ENCODE peak calls at places on chromosomes 6 and 20, in six cellular contexts. One of them, this sample, is unnamed. For H3K36me3, the result is how much of the 10 kb centered on the place peaks cover.

GRCh38 chr20:1112908-1113307 is 5.5 kb upstream of the PSMF1 start:
- DNase-seq in uterus: no peak
- DNase-seq in breast epithelium: no peak
- DNase-seq in right lobe of liver: no peak
- DNase-seq in colonic mucosa: no peak
- DNase-seq in CD8-positive, alpha-beta T cell: no peak
- DNase-seq in this sample: no peak

GRCh38 chr6:73802366-73802765 is 106.4 kb downstream of the CD109 start:
- DNase-seq in colonic mucosa: no peak
- DNase-seq in CD8-positive, alpha-beta T cell: no peak
- DNase-seq in uterus: no peak
- DNase-seq in breast epithelium: no peak
- DNase-seq in right lobe of liver: no peak
- DNase-seq in this sample: no peak

GRCh38 chr20:4053516-4053919 is 38.2 kb upstream of the RNF24 start:
- DNase-seq in CD8-positive, alpha-beta T cell: no peak
- DNase-seq in uterus: no peak
- DNase-seq in breast epithelium: no peak
- DNase-seq in colonic mucosa: no peak
- DNase-seq in right lobe of liver: no peak
- DNase-seq in this sample: no peak

GRCh38 chr6:148200302-148200701 is 142.3 kb upstream of the SASH1 start:
- DNase-seq in breast epithelium: no peak
- DNase-seq in uterus: no peak
- DNase-seq in right lobe of liver: no peak
- DNase-seq in CD8-positive, alpha-beta T cell: no peak
- DNase-seq in colonic mucosa: no peak
- DNase-seq in this sample: no peak

GRCh38 chr6:161271343-161272019 is 2.4 kb downstream of the AGPAT4 start:
- DNase-seq in colonic mucosa: peak
- DNase-seq in right lobe of liver: no peak
- DNase-seq in breast epithelium: no peak
- DNase-seq in uterus: no peak
- DNase-seq in CD8-positive, alpha-beta T cell: no peak
- DNase-seq in this sample: no peak

GRCh38 chr6:85670573-85670972 is 27.9 kb upstream of the SYNCRIP start:
- DNase-seq in breast epithelium: no peak
- DNase-seq in colonic mucosa: no peak
- DNase-seq in CD8-positive, alpha-beta T cell: no peak
- DNase-seq in uterus: no peak
- DNase-seq in right lobe of liver: no peak
- DNase-seq in this sample: no peak

GRCh38 chr6:150409576-150410066 is 40.8 kb downstream of the IYD start:
- DNase-seq in colonic mucosa: peak
- DNase-seq in uterus: peak
- DNase-seq in breast epithelium: no peak
- DNase-seq in right lobe of liver: no peak
- DNase-seq in CD8-positive, alpha-beta T cell: no peak
- DNase-seq in this sample: peak

GRCh38 chr6:13327691-13328075 is 654 bp downstream of the TBC1D7 start:
- DNase-seq in colonic mucosa: no peak
- DNase-seq in right lobe of liver: no peak
- DNase-seq in CD8-positive, alpha-beta T cell: no peak
- DNase-seq in uterus: no peak
- DNase-seq in breast epithelium: no peak
- DNase-seq in this sample: no peak

GRCh38 chr20:2845607-2846006 is 5.1 kb downstream of the VPS16 start:
- DNase-seq in right lobe of liver: no peak
- DNase-seq in CD8-positive, alpha-beta T cell: no peak
- DNase-seq in colonic mucosa: no peak
- DNase-seq in breast epithelium: no peak
- DNase-seq in uterus: no peak
- DNase-seq in this sample: no peak

GRCh38 chr6:43211960-43212359 is 17.3 kb downstream of the DNPH1 start:
- DNase-seq in breast epithelium: no peak
- DNase-seq in CD8-positive, alpha-beta T cell: no peak
- DNase-seq in colonic mucosa: no peak
- DNase-seq in right lobe of liver: no peak
- DNase-seq in uterus: no peak
- DNase-seq in this sample: no peak

GRCh38 chr6:14661188-14661587 is 543.6 kb downstream of the CD83 start:
- DNase-seq in right lobe of liver: no peak
- DNase-seq in colonic mucosa: no peak
- DNase-seq in CD8-positive, alpha-beta T cell: no peak
- DNase-seq in uterus: no peak
- DNase-seq in breast epithelium: no peak
- DNase-seq in this sample: no peak

GRCh38 chr6:151620179-151620578 is 126.4 kb downstream of the CCDC170 start:
- DNase-seq in uterus: no peak
- DNase-seq in right lobe of liver: no peak
- DNase-seq in breast epithelium: no peak
- DNase-seq in CD8-positive, alpha-beta T cell: no peak
- DNase-seq in colonic mucosa: no peak
- DNase-seq in this sample: no peak

GRCh38 chr6:15755555-15755954 is 92.7 kb upstream of the DTNBP1 start:
- DNase-seq in uterus: no peak
- DNase-seq in CD8-positive, alpha-beta T cell: no peak
- DNase-seq in breast epithelium: no peak
- DNase-seq in right lobe of liver: no peak
- DNase-seq in colonic mucosa: no peak
- DNase-seq in this sample: no peak

GRCh38 chr6:20313960-20314530 is 87.6 kb upstream of the E2F3 start:
- DNase-seq in breast epithelium: no peak
- DNase-seq in CD8-positive, alpha-beta T cell: no peak
- DNase-seq in colonic mucosa: no peak
- DNase-seq in uterus: no peak
- DNase-seq in right lobe of liver: no peak
- DNase-seq in this sample: no peak

GRCh38 chr6:30884521-30885480 is 482 bp downstream of the DDR1 start:
- DNase-seq in right lobe of liver: peak
- DNase-seq in breast epithelium: peak
- DNase-seq in CD8-positive, alpha-beta T cell: no peak
- DNase-seq in colonic mucosa: peak
- DNase-seq in uterus: peak
- DNase-seq in this sample: peak

GRCh38 chr6:144585217-144585814 is 300.2 kb downstream of the UTRN start:
- DNase-seq in right lobe of liver: no peak
- DNase-seq in colonic mucosa: no peak
- DNase-seq in uterus: no peak
- DNase-seq in CD8-positive, alpha-beta T cell: no peak
- DNase-seq in breast epithelium: no peak
- DNase-seq in this sample: no peak

GRCh38 chr6:169851641-169852503 is 100.5 kb downstream of the ERMARD start:
- DNase-seq in right lobe of liver: no peak
- DNase-seq in uterus: peak
- DNase-seq in breast epithelium: peak
- DNase-seq in colonic mucosa: peak
- DNase-seq in CD8-positive, alpha-beta T cell: no peak
- DNase-seq in this sample: no peak

GRCh38 chr6:117555882-117556498 is 46.3 kb downstream of the GOPC start:
- DNase-seq in right lobe of liver: no peak
- DNase-seq in uterus: peak
- DNase-seq in colonic mucosa: peak
- DNase-seq in breast epithelium: no peak
- DNase-seq in CD8-positive, alpha-beta T cell: peak
- DNase-seq in this sample: no peak

GRCh38 chr20:37565134-37565811 is 37.6 kb upstream of the BLCAP start:
- DNase-seq in uterus: no peak
- DNase-seq in breast epithelium: no peak
- DNase-seq in CD8-positive, alpha-beta T cell: no peak
- DNase-seq in colonic mucosa: no peak
- DNase-seq in right lobe of liver: no peak
- DNase-seq in this sample: no peak

GRCh38 chr6:70884074-70884983 is 72.5 kb downstream of the B3GAT2 start:
- DNase-seq in breast epithelium: no peak
- DNase-seq in CD8-positive, alpha-beta T cell: peak
- DNase-seq in uterus: peak
- DNase-seq in right lobe of liver: peak
- DNase-seq in colonic mucosa: peak
- DNase-seq in this sample: peak

GRCh38 chr20:35297153-35297552 is 4.9 kb upstream of the FAM83C start:
- DNase-seq in colonic mucosa: no peak
- DNase-seq in uterus: no peak
- DNase-seq in breast epithelium: no peak
- DNase-seq in right lobe of liver: no peak
- DNase-seq in CD8-positive, alpha-beta T cell: no peak
- DNase-seq in this sample: no peak

GRCh38 chr6:106974999-106975698 is 620 bp upstream of the CD24 start:
- DNase-seq in CD8-positive, alpha-beta T cell: no peak
- DNase-seq in right lobe of liver: peak
- DNase-seq in colonic mucosa: peak
- DNase-seq in breast epithelium: peak
- DNase-seq in uterus: no peak
- DNase-seq in this sample: peak

GRCh38 chr6:71383891-71384489 is 95.4 kb downstream of the OGFRL1 start:
- DNase-seq in uterus: no peak
- DNase-seq in CD8-positive, alpha-beta T cell: no peak
- DNase-seq in breast epithelium: no peak
- DNase-seq in colonic mucosa: no peak
- DNase-seq in right lobe of liver: no peak
- DNase-seq in this sample: no peak

GRCh38 chr6:37131104-37131959 is 38.6 kb upstream of the PIM1 start:
- DNase-seq in right lobe of liver: peak
- DNase-seq in colonic mucosa: peak
- DNase-seq in CD8-positive, alpha-beta T cell: no peak
- DNase-seq in uterus: peak
- DNase-seq in breast epithelium: no peak
- DNase-seq in this sample: peak

GRCh38 chr6:142260748-142261147 is 41.1 kb upstream of the ADGRG6 start:
- DNase-seq in CD8-positive, alpha-beta T cell: no peak
- DNase-seq in breast epithelium: no peak
- DNase-seq in uterus: no peak
- DNase-seq in right lobe of liver: no peak
- DNase-seq in colonic mucosa: no peak
- DNase-seq in this sample: no peak

GRCh38 chr20:49549806-49550551 is 18.0 kb downstream of the PTGIS start:
- DNase-seq in CD8-positive, alpha-beta T cell: no peak
- DNase-seq in colonic mucosa: no peak
- DNase-seq in breast epithelium: no peak
- DNase-seq in uterus: no peak
- DNase-seq in right lobe of liver: no peak
- DNase-seq in this sample: no peak

GRCh38 chr20:25549172-25549865 is 36.0 kb downstream of the NINL start:
- DNase-seq in uterus: no peak
- DNase-seq in right lobe of liver: no peak
- DNase-seq in colonic mucosa: no peak
- DNase-seq in breast epithelium: no peak
- DNase-seq in CD8-positive, alpha-beta T cell: no peak
- DNase-seq in this sample: no peak

GRCh38 chr20:25549866-25550477 is 35.4 kb downstream of the NINL start:
- DNase-seq in colonic mucosa: no peak
- DNase-seq in breast epithelium: no peak
- DNase-seq in CD8-positive, alpha-beta T cell: no peak
- DNase-seq in uterus: no peak
- DNase-seq in right lobe of liver: no peak
- DNase-seq in this sample: no peak

GRCh38 chr20:25551413-25552210 is 33.7 kb downstream of the NINL start:
- DNase-seq in right lobe of liver: no peak
- DNase-seq in colonic mucosa: no peak
- DNase-seq in CD8-positive, alpha-beta T cell: no peak
- DNase-seq in uterus: no peak
- DNase-seq in breast epithelium: no peak
- DNase-seq in this sample: no peak

GRCh38 chr20:25553819-25554296 is 31.5 kb downstream of the NINL start:
- DNase-seq in uterus: peak
- DNase-seq in colonic mucosa: no peak
- DNase-seq in breast epithelium: no peak
- DNase-seq in CD8-positive, alpha-beta T cell: no peak
- DNase-seq in right lobe of liver: no peak
- DNase-seq in this sample: peak

DNA sequence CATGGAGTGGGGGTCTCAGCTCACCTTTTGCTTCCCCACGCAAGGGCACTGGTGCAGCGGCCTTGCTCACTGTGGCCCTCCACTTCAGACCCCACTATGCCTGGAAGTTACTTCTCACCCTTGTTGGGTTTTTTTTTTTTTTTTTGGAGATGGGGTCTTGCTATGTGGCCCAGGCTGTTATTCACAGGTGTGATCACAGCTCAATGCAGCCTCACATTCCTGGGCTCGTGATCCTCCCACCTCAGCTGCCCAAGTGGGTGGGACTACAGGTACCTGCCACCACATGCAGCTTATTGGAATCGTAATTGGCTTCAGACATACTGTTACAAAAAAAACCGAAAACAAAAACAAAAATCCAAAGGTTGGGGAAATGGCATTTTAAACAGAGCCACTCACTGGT is 32.4 kb downstream of the NINL start:
- DNase-seq in right lobe of liver: no peak
- DNase-seq in colonic mucosa: no peak
- DNase-seq in CD8-positive, alpha-beta T cell: no peak
- DNase-seq in breast epithelium: no peak
- DNase-seq in uterus: no peak
- DNase-seq in this sample: no peak
- H3K27ac ChIP-seq in right lobe of liver: no peak
- H3K27ac ChIP-seq in colonic mucosa: no peak
- H3K27ac ChIP-seq in CD8-positive, alpha-beta T cell: no peak
- H3K27ac ChIP-seq in breast epithelium: no peak
- H3K27ac ChIP-seq in uterus: no peak
- H3K27ac ChIP-seq in this sample: no peak

GRCh38 chr6:108941281-108941680 is 93.1 kb downstream of the ARMC2 start:
- DNase-seq in colonic mucosa: no peak
- DNase-seq in breast epithelium: no peak
- DNase-seq in right lobe of liver: no peak
- DNase-seq in uterus: no peak
- DNase-seq in CD8-positive, alpha-beta T cell: no peak
- DNase-seq in this sample: no peak
- H3K36me3 ChIP-seq in colonic mucosa: under half
- H3K36me3 ChIP-seq in breast epithelium: under half
- H3K36me3 ChIP-seq in right lobe of liver: under half
- H3K36me3 ChIP-seq in uterus: under half
- H3K36me3 ChIP-seq in CD8-positive, alpha-beta T cell: under half
- H3K36me3 ChIP-seq in this sample: under half

DNA sequence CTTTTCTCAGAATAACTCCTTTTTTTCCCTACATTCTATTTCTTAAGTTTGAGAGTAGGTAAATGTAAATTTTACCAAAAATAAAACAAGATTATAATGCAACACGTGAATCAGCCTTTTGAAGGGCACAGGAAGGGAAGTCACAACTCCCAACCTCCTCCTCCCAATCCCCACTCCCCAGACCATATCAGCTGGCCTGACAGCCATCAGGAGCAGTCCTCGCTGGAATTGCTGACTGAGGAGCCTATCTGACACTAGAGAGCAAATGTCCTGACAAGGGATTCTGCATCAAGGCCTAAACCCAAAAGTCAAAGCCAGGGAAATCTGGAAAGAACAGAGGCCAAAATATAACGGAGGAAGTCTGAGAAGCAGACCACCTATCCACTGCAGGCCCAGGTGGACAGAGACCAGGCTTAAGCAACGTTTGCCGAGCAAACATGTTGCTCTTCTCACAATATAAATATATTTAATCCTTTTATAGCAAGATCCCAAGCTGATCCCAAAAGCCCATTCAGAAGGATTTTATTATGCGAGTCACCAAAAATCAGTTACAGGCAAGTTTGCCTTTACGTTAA is 2.5 kb downstream of the RRAGD start:
- DNase-seq in CD8-positive, alpha-beta T cell: no peak
- DNase-seq in right lobe of liver: no peak
- DNase-seq in colonic mucosa: no peak
- DNase-seq in breast epithelium: no peak
- DNase-seq in uterus: no peak
- DNase-seq in this sample: no peak
- H3K4me3 ChIP-seq in CD8-positive, alpha-beta T cell: no peak
- H3K4me3 ChIP-seq in right lobe of liver: no peak
- H3K4me3 ChIP-seq in colonic mucosa: no peak
- H3K4me3 ChIP-seq in breast epithelium: no peak
- H3K4me3 ChIP-seq in uterus: no peak
- H3K4me3 ChIP-seq in this sample: peak

GRCh38 chr6:167564416-167565250 is 239.7 kb downstream of the TTLL2 start:
- DNase-seq in uterus: peak
- DNase-seq in breast epithelium: peak
- DNase-seq in colonic mucosa: peak
- DNase-seq in right lobe of liver: peak
- DNase-seq in CD8-positive, alpha-beta T cell: no peak
- DNase-seq in this sample: no peak
- H3K27ac ChIP-seq in uterus: no peak
- H3K27ac ChIP-seq in breast epithelium: no peak
- H3K27ac ChIP-seq in colonic mucosa: no peak
- H3K27ac ChIP-seq in right lobe of liver: no peak
- H3K27ac ChIP-seq in CD8-positive, alpha-beta T cell: no peak
- H3K27ac ChIP-seq in this sample: no peak